ENCODE peak calls at places on chromosomes 2 and 18, in eight cellular contexts. C, O, T, Q, B, D, R and V are unnamed samples.

GRCh38 chr18:58541137-58541788 is 87.6 kb downstream of the ALPK2 start:
- DNase-seq in C (no peak), O (no peak), T (no peak), Q (peak; percentile 34), B (no peak), D (peak; percentile 82), R (no peak), V (no peak)

GRCh38 chr2:125526093-125526492 is 1129.9 kb upstream of the GYPC start:
- DNase-seq in C (no peak), O (no peak), T (no peak), Q (no peak), B (no peak), D (no peak), R (no peak), V (no peak)

GRCh38 chr18:10751711-10752110 is 225.9 kb downstream of the NAPG start:
- DNase-seq in C (no peak), O (no peak), T (no peak), Q (no peak), B (no peak), D (no peak), R (no peak), V (no peak)

GRCh38 chr18:66990909-66991308 is 387.0 kb upstream of the CDH19 start:
- DNase-seq in C (no peak), O (no peak), T (no peak), Q (no peak), B (no peak), D (no peak), R (no peak), V (no peak)

GRCh38 chr2:205679410-205680009 is 2.8 kb upstream of the NRP2 start:
- DNase-seq in C (no peak), O (no peak), T (no peak), Q (no peak), B (no peak), D (no peak), R (no peak), V (no peak)

GRCh38 chr2:121085801-121086200 is 199.2 kb downstream of the TFCP2L1 start:
- DNase-seq in C (no peak), O (no peak), T (no peak), Q (no peak), B (no peak), D (no peak), R (no peak), V (no peak)

GRCh38 chr2:68487773-68488355 is 20.5 kb downstream of the APLF start:
- DNase-seq in C (no peak), O (peak; percentile 44), T (no peak), Q (no peak), B (peak; percentile 20), D (peak; percentile 69), R (no peak), V (no peak)

GRCh38 chr18:9322730-9323129 is 11.8 kb upstream of the TWSG1 start:
- DNase-seq in C (no peak), O (no peak), T (no peak), Q (no peak), B (no peak), D (no peak), R (no peak), V (no peak)

GRCh38 chr2:10382313-10383061 is 65.6 kb downstream of the ODC1 start:
- DNase-seq in C (no peak), O (peak; percentile 70), T (peak; percentile 22), Q (no peak), B (no peak), D (peak; percentile 25), R (no peak), V (no peak)

GRCh38 chr2:174617713-174618112 is 20.1 kb upstream of the WIPF1 start:
- DNase-seq in C (no peak), O (no peak), T (no peak), Q (no peak), B (no peak), D (no peak), R (no peak), V (no peak)

GRCh38 chr18:65754121-65754520 is 3.3 kb downstream of the CDH7 start:
- DNase-seq in C (no peak), O (no peak), T (no peak), Q (peak; percentile 11), B (peak; percentile 31), D (peak; percentile 88), R (no peak), V (no peak)

GRCh38 chr2:169173876-169174275 is 104.5 kb downstream of the DHRS9 start:
- DNase-seq in C (no peak), O (no peak), T (no peak), Q (no peak), B (no peak), D (peak; percentile 3), R (no peak), V (no peak)

GRCh38 chr2:224436634-224437033 is 34.7 kb upstream of the FAM124B start:
- DNase-seq in C (no peak), O (no peak), T (no peak), Q (no peak), B (peak; percentile 57), D (no peak), R (no peak), V (no peak)

GRCh38 chr2:135245055-135245454 is 193.0 kb downstream of the RAB3GAP1 start:
- DNase-seq in C (no peak), O (peak; percentile 92), T (no peak), Q (peak; percentile 68), B (peak; percentile 53), D (peak; percentile 51), R (no peak), V (no peak)

GRCh38 chr2:9234680-9235387 is 28.2 kb downstream of the ASAP2 start:
- DNase-seq in C (no peak), O (peak; percentile 95), T (no peak), Q (peak; percentile 90), B (peak; percentile 98), D (peak; percentile 92), R (no peak), V (no peak)

GRCh38 chr2:146632707-146633106 is 1212.1 kb upstream of the ACVR2A start:
- DNase-seq in C (no peak), O (no peak), T (no peak), Q (no peak), B (no peak), D (no peak), R (no peak), V (no peak)

GRCh38 chr2:146634256-146635068 is 1210.4 kb upstream of the ACVR2A start:
- DNase-seq in C (no peak), O (no peak), T (no peak), Q (peak; percentile 53), B (peak; percentile 96), D (no peak), R (no peak), V (no peak)

GRCh38 chr2:146633159-146633558 is 1211.7 kb upstream of the ACVR2A start:
- DNase-seq in C (no peak), O (no peak), T (no peak), Q (no peak), B (no peak), D (no peak), R (no peak), V (no peak)
- H3K27ac ChIP-seq in C (no peak overlapping the region), O (no peak overlapping the region), T (no peak overlapping the region), Q (no peak overlapping the region), B (no peak overlapping the region), D (no peak overlapping the region), R (no peak overlapping the region), V (no peak overlapping the region)

GRCh38 chr2:105615352-105615751 is 129.4 kb upstream of the NCK2 start:
- DNase-seq in C (no peak), O (no peak), T (no peak), Q (no peak), B (no peak), D (no peak), R (no peak), V (no peak)

GRCh38 chr2:105618351-105618659 is 126.4 kb upstream of the NCK2 start:
- DNase-seq in C (no peak), O (no peak), T (no peak), Q (no peak), B (no peak), D (no peak), R (no peak), V (no peak)

GRCh38 chr2:105621038-105621437 is 123.7 kb upstream of the NCK2 start:
- DNase-seq in C (no peak), O (no peak), T (no peak), Q (no peak), B (no peak), D (no peak), R (no peak), V (no peak)

GRCh38 chr2:105612049-105612448 is 132.7 kb upstream of the NCK2 start:
- DNase-seq in C (no peak), O (no peak), T (no peak), Q (no peak), B (no peak), D (no peak), R (no peak), V (no peak)

DNA sequence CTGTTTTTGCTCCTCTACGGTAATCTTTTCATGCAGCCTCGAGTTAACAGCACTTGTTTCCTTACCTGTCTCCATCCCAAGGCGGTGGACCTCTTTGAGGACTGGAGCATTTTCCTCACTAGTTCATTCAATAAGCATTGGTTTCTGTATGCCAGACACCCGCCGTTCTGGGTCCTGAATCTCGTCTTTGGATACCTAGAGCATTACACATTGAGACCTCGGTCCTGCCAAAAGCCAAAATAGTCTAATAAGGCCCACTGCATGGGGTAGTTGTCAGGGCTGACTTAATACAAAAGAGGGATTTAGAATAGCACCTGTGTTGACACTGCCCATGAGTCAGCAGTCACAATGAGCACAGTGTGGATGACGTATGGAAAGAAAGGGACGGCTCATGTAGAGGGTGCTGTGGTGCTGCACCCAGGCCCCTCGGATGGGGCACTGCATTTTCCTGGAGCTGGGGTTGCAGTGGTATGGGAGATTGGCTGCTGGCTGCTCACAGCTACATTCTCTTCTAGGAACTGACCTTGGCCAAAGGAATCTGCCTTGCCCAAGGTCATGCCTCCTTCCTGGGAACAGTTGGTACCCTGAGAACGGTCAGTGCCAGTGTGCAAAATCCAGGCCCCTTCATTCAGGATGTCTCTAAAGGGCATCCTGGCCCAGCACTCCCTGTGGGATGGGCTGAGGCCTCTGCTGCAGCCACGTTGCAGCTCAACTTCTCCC is 126.9 kb upstream of the NCK2 start:
- DNase-seq in C (no peak), O (no peak), T (no peak), Q (no peak), B (no peak), D (no peak), R (peak; percentile 62), V (no peak)
- H3K27ac ChIP-seq in C (no peak overlapping the region), O (no peak overlapping the region), T (no peak overlapping the region), Q (no peak overlapping the region), B (no peak overlapping the region), D (no peak overlapping the region), R (no peak overlapping the region), V (no peak overlapping the region)

GRCh38 chr2:70936979-70937811 is 1.5 kb downstream of the ATP6V1B1 start:
- DNase-seq in C (no peak), O (no peak), T (no peak), Q (no peak), B (no peak), D (no peak), R (no peak), V (no peak)
- H3K27ac ChIP-seq in C (no peak overlapping the region), O (no peak overlapping the region), T (no peak overlapping the region), Q (no peak overlapping the region), B (no peak overlapping the region), D (no peak overlapping the region), R (no peak overlapping the region), V (no peak overlapping the region)

GRCh38 chr2:157304811-157305712 is 20.6 kb downstream of the ERMN start:
- DNase-seq in C (no peak), O (no peak), T (no peak), Q (peak; percentile 72), B (peak; percentile 79), D (no peak), R (no peak), V (no peak)
- H3K27ac ChIP-seq in C (no peak overlapping the region), O (no peak overlapping the region), T (no peak overlapping the region), Q (peak overlapping the region; percentile 77), B (peak overlapping the region; percentile 49), D (no peak overlapping the region), R (no peak overlapping the region), V (no peak overlapping the region)